ENCODE peak calls at places on chromosomes 1 and 21, in eight cellular contexts. G is neural progenitor cell, S is lung, C is A549, B is tibial artery, Q is activated B cell treated with CpG ODN at 0.5 μM for 24 hours, D is cardiac muscle cell, F is AG10803. H is an unnamed sample.
A peak's percentile ranks its signal among the peaks of the same experiment; 100 is the strongest.

GRCh38 chr1:241485554-241485992 is 34.0 kb downstream of the FH start:
- DNase-seq in D (no peak), B (no peak), G (peak; percentile 28), F (peak; percentile 4), Q (no peak), C (peak; percentile 37), S (no peak), H (no peak)

GRCh38 chr1:22903113-22903512 is 69.6 kb downstream of the LACTBL1 start:
- DNase-seq in B (no peak), C (no peak), Q (no peak), G (no peak), D (no peak), F (peak; percentile 58), S (no peak), H (no peak)

GRCh38 chr1:246333855-246334254 is 173.2 kb downstream of the SMYD3 start:
- DNase-seq in Q (no peak), D (no peak), B (no peak), F (no peak), S (no peak), C (no peak), G (no peak), H (no peak)

GRCh38 chr1:208101661-208102431 is 142.3 kb downstream of the PLXNA2 start:
- DNase-seq in D (no peak), Q (no peak), S (peak; percentile 48), B (no peak), G (peak; percentile 72), C (no peak), F (peak; percentile 62), H (no peak)

GRCh38 chr1:248904437-248905216 is 1.4 kb upstream of the PGBD2 start:
- DNase-seq in G (no peak), Q (no peak), S (no peak), C (no peak), F (no peak), B (no peak), D (no peak), H (no peak)

GRCh38 chr1:218439541-218440295 is 94.6 kb downstream of the TGFB2 start:
- DNase-seq in D (no peak), C (peak; percentile 19), S (no peak), B (peak; percentile 69), F (peak; percentile 57), G (peak; percentile 21), Q (no peak), H (no peak)

GRCh38 chr1:76901158-76901767 is 34.0 kb downstream of the ST6GALNAC5 start:
- DNase-seq in Q (no peak), G (peak; percentile 71), B (no peak), C (peak; percentile 43), F (peak; percentile 46), S (no peak), D (peak; percentile 74), H (no peak)

GRCh38 chr1:113534130-113534817 is 144.0 kb downstream of the MAGI3 start:
- DNase-seq in G (peak; percentile 22), S (no peak), F (peak; percentile 84), B (no peak), D (no peak), Q (no peak), C (peak; percentile 16), H (no peak)

GRCh38 chr1:31154000-31154631 is 85.6 kb downstream of the NKAIN1 start:
- DNase-seq in C (no peak), B (no peak), Q (no peak), F (no peak), G (no peak), S (no peak), D (no peak), H (no peak)

DNA sequence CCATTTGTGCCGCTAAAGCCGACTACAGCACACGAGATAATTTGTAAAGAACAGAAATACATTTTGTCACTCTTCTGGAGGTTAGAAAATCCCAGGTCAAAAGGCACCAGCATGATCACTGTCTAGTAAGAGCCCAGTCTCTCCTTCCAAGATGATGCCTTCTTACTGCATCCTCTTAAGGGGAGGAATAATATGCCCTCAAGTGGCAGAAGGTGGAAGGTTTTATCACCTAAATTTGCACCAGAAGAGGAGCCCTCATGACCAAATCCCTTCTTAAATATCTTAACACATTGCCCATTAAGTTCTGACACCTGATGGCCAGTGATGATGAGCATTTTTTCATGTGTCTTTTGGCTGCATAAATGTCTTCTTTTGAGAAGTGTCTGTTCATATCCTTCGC is 326.7 kb upstream of the RGS18 start:
- DNase-seq in G (peak; percentile 41), C (peak; percentile 33), B (no peak), Q (no peak), D (no peak), S (no peak), F (no peak), H (no peak)
- TF ChIP-seq CTCF in G (peak; percentile 48), C (no peak), B (no peak), Q (no peak), D (no peak), S (no peak), F (no peak), H (no peak)

GRCh38 chr1:117121589-117122296 is at the start of gene TRIM45:
- DNase-seq in Q (peak; percentile 76), F (peak; percentile 95), D (peak; percentile 99), G (peak; percentile 98), B (peak; percentile 98), S (peak; percentile 96), C (peak; percentile 93), H (peak; percentile 95)

GRCh38 chr1:117123274-117123673 is 1.7 kb upstream of the TRIM45 start:
- DNase-seq in B (no peak), Q (no peak), S (no peak), D (no peak), G (no peak), F (no peak), C (no peak), H (no peak)

GRCh38 chr1:117118101-117118500 is 3.4 kb downstream of the TRIM45 start:
- DNase-seq in G (no peak), B (no peak), D (no peak), S (no peak), F (no peak), Q (no peak), C (no peak), H (no peak)

GRCh38 chr1:117120774-117121588 is 568 bp downstream of the TRIM45 start:
- DNase-seq in B (no peak), D (no peak), S (no peak), Q (no peak), C (no peak), G (peak; percentile 23), F (peak; percentile 48), H (no peak)

DNA sequence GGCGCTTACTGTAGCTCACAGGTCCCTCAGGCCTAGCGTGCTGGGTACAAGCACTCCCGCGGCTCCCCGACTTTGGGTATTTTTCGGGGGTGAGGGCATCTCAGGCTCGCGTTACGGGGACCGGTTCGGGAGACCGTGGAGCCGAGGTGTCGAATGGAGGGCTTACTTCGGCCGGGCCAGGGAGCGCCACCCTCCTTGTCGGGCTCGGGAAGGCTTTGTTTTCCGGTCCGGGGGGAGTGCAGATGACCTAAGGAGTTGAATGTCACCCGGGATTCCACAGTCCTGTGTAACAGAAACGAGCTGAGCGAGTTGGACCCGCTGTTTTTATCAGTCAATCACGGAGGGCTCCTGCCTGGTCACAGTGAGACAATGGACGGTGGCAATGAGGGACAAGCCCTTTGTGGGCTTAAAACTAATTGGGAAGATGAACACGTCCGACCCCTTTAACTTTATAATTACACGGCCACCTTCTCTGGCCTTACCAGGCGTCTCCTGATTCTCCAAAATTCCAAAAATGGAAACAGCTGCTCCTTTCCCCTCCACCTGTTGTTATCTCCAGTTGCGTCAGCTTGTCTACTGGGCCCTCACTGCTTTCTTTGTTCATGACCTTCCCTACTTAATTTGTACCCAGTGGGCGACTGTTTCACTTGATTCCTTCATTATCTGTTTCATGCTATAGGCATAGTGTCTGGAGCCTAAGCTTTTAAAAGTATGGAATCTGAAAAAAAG is 912 bp upstream of the TRIM45 start:
- DNase-seq in B (no peak), G (peak; percentile 63), F (no peak), D (no peak), C (no peak), S (no peak), Q (no peak), H (no peak)
- TF ChIP-seq CTCF in B (no peak), G (no peak), F (no peak), D (no peak), C (no peak), S (no peak), Q (no peak), H (no peak)

GRCh38 chr1:18376661-18377060 is 104.1 kb upstream of the KLHDC7A start:
- DNase-seq in C (no peak), S (no peak), F (no peak), D (no peak), B (no peak), G (no peak), Q (no peak), H (no peak)

GRCh38 chr1:18373151-18373550 is 107.6 kb upstream of the KLHDC7A start:
- DNase-seq in G (no peak), B (no peak), C (no peak), D (no peak), F (no peak), Q (no peak), S (no peak), H (no peak)

DNA sequence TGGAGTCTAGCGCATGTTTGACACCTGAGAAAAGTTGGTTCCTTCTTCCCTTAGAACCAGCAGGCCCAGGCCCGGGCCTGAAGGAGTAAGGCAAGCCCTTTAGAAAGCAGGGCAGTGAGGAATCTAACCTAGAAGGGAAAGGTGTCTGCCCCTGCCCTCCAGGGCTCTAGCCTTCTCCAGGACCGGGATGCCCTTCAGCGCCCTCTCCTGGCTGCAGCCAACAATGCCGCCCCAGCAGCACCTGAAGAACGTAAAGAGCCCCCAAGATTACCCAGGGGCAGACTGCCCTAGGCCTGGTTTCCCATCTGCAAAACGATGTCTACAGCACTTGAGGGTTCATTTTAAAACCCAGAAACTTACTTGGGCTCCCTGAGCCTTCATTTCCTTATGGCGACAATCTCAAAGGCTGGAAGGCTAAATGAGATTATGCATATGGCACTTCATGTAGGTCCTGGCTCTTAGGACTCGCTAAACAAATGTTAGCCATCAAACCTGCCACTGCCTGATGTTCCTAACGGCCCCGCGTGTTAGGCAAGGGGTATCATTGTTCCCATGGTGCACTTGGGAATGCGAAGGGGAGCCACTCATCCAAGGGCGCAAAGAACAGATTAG is 106.7 kb upstream of the KLHDC7A start:
- DNase-seq in Q (no peak), G (peak; percentile 75), S (no peak), D (peak; percentile 63), C (no peak), F (no peak), B (no peak), H (no peak)
- TF ChIP-seq CTCF in Q (no peak), G (peak; percentile 90), S (no peak), D (no peak), C (peak; percentile 9), F (no peak), B (no peak), H (no peak)

GRCh38 chr21:34091032-34091431 is 17.7 kb downstream of the MRPS6 start:
- DNase-seq in S (no peak), F (no peak), C (no peak), B (no peak), G (no peak), D (no peak), Q (no peak), H (no peak)

GRCh38 chr21:34092241-34092921 is 19.0 kb downstream of the MRPS6 start:
- DNase-seq in F (no peak), B (no peak), C (no peak), G (no peak), D (peak; percentile 9), Q (no peak), S (no peak), H (no peak)

GRCh38 chr21:34088752-34089151 is 15.4 kb downstream of the MRPS6 start:
- DNase-seq in F (no peak), S (no peak), G (no peak), B (no peak), D (no peak), Q (no peak), C (no peak), H (no peak)

GRCh38 chr21:34093083-34093482 is 19.7 kb downstream of the MRPS6 start:
- DNase-seq in C (no peak), D (no peak), F (peak; percentile 25), Q (no peak), S (no peak), B (no peak), G (no peak), H (no peak)

GRCh38 chr21:34091607-34092006 is 18.2 kb downstream of the MRPS6 start:
- DNase-seq in D (no peak), C (no peak), S (no peak), F (no peak), G (peak; percentile 23), B (no peak), Q (no peak), H (no peak)
- TF ChIP-seq CTCF in D (peak; percentile 45), C (no peak), S (no peak), F (peak; percentile 47), G (peak; percentile 58), B (peak; percentile 6), Q (no peak), H (peak; percentile 13)